ENCODE peak calls at places on chromosomes 12 and 14, in five cellular contexts. J is activated CD4-positive, alpha-beta T cell treated with anti-CD3 and anti-CD28 coated beads for 1 hour; Z is NCI-H1092; H is tibial artery; P is MM.1S. V is an unnamed sample.

GRCh38 chr12:63302269-63302940 is 151.4 kb upstream of the AVPR1A start:
- DNase-seq in H (no peak), J (no peak), P (no peak), Z (no peak), V (no peak)

GRCh38 chr14:69349091-69349777 is 48.9 kb downstream of the ERH start:
- DNase-seq in Z (no peak), J (no peak), H (no peak), P (no peak), V (no peak)

GRCh38 chr12:754871-755562 is 2.6 kb downstream of the WNK1 start:
- DNase-seq in Z (peak), H (no peak), J (no peak), P (peak), V (no peak)

GRCh38 chr12:101019667-101020066 is 190.4 kb downstream of the SLC5A8 start:
- DNase-seq in J (no peak), Z (no peak), H (no peak), P (no peak), V (no peak)

GRCh38 chr12:115598827-115599226 is 678.7 kb downstream of the MED13L start:
- DNase-seq in Z (no peak), P (no peak), J (no peak), H (no peak), V (no peak)

GRCh38 chr12:131217024-131217586 is 263.4 kb downstream of the ADGRD1 start:
- DNase-seq in H (peak), P (no peak), J (no peak), Z (no peak), V (no peak)

GRCh38 chr14:97994020-97994531 is 1196.9 kb downstream of the VRK1 start:
- DNase-seq in Z (no peak), H (no peak), P (no peak), J (no peak), V (no peak)

GRCh38 chr14:72604133-72604532 is 289.8 kb downstream of the DPF3 start:
- DNase-seq in P (no peak), Z (no peak), J (no peak), H (no peak), V (no peak)

GRCh38 chr12:101935769-101936741 is 58.7 kb downstream of the DRAM1 start:
- DNase-seq in H (peak), J (no peak), Z (no peak), P (peak), V (no peak)

GRCh38 chr14:106489112-106489881 is 962.9 kb downstream of the TMEM121 start:
- DNase-seq in J (no peak), P (no peak), Z (no peak), H (no peak), V (no peak)

GRCh38 chr12:71216725-71217579 is 59.2 kb upstream of the TSPAN8 start:
- DNase-seq in J (no peak), P (peak), Z (peak), H (peak), V (no peak)

GRCh38 chr14:99345472-99345871 is 73.5 kb upstream of the BCL11B start:
- DNase-seq in J (no peak), H (no peak), Z (no peak), P (no peak), V (no peak)

GRCh38 chr14:59249029-59249428 is 60.6 kb downstream of the DAAM1 start:
- DNase-seq in J (no peak), Z (no peak), P (no peak), H (no peak), V (no peak)

GRCh38 chr12:57616383-57617101 is 5.3 kb downstream of the ARHGEF25 start:
- DNase-seq in Z (no peak), H (no peak), P (no peak), J (no peak), V (no peak)

GRCh38 chr12:79020106-79020505 is 155.5 kb downstream of the SYT1 start:
- DNase-seq in H (no peak), J (no peak), P (no peak), Z (no peak), V (no peak)

GRCh38 chr12:32755051-32755653 is 545 bp downstream of the YARS2 start:
- DNase-seq in P (peak), H (peak), J (peak), Z (peak), V (peak)

GRCh38 chr14:22646570-22647254 is 2.6 kb upstream of the OR6J1 start:
- DNase-seq in J (no peak), H (no peak), Z (no peak), P (no peak), V (no peak)

GRCh38 chr12:114631242-114631641 is 52.7 kb downstream of the TBX3 start:
- DNase-seq in H (no peak), P (no peak), J (no peak), Z (no peak), V (no peak)

GRCh38 chr14:102207831-102208365 is 68.2 kb downstream of the WDR20 start:
- DNase-seq in H (no peak), Z (no peak), J (no peak), P (no peak), V (no peak)

GRCh38 chr12:112007945-112008344 is 5.0 kb downstream of the TMEM116 start:
- DNase-seq in Z (no peak), H (no peak), P (no peak), J (no peak), V (no peak)

GRCh38 chr12:49907352-49907751 is 3.7 kb upstream of the FAIM2 start:
- DNase-seq in P (no peak), H (no peak), Z (no peak), J (no peak), V (no peak)

GRCh38 chr14:68800361-68800760 is 7.5 kb upstream of the ZFP36L1 start:
- DNase-seq in H (no peak), J (no peak), Z (no peak), P (no peak), V (no peak)

GRCh38 chr14:45247427-45247826 is 5.6 kb downstream of the MIS18BP1 start:
- DNase-seq in H (no peak), Z (no peak), J (no peak), P (no peak), V (no peak)

GRCh38 chr12:86719381-86719780 is 463.2 kb upstream of the MGAT4C start:
- DNase-seq in J (no peak), H (no peak), Z (no peak), P (no peak), V (no peak)

GRCh38 chr12:69150083-69150795 is 89.1 kb upstream of the CPSF6 start:
- DNase-seq in H (no peak), P (no peak), J (no peak), Z (no peak), V (no peak)

GRCh38 chr12:93376436-93377251 is 1.1 kb upstream of the NUDT4 start:
- DNase-seq in J (no peak), P (no peak), H (no peak), Z (no peak), V (peak)

GRCh38 chr12:20436367-20436766 is 68.0 kb downstream of the PDE3A start:
- DNase-seq in Z (no peak), P (no peak), H (no peak), J (no peak), V (no peak)

GRCh38 chr14:91144425-91145145 is 30.7 kb downstream of the DGLUCY start:
- DNase-seq in H (no peak), J (no peak), Z (no peak), P (no peak), V (no peak)

GRCh38 chr12:32454075-32454474 is 54.7 kb downstream of the FGD4 start:
- DNase-seq in J (no peak), Z (no peak), H (no peak), P (no peak), V (no peak)

GRCh38 chr12:57395121-57395520 is 35.7 kb downstream of the R3HDM2 start:
- DNase-seq in H (no peak), J (no peak), P (no peak), Z (no peak), V (no peak)

GRCh38 chr12:109385339-109386078 is 37.8 kb downstream of the MYO1H start:
- DNase-seq in P (peak), J (no peak), Z (no peak), H (no peak), V (no peak)

GRCh38 chr14:28596336-28596735 is 170.3 kb upstream of the FOXG1 start:
- DNase-seq in J (no peak), Z (no peak), H (no peak), P (no peak), V (no peak)

V was measured in lung.